ENCODE peak calls at places on chromosome 10, in ten cellular contexts. K is ovary; Q is fibroblast of lung; L is hepatocyte; S is HCT116; G is upper lobe of right lung; J is CD4-positive, alpha-beta T cell; D is neural progenitor cell; U is ascending aorta; O is neuronal stem cell. X is an unnamed sample.

GRCh38 chr10:78464856-78465221 is 431.2 kb downstream of the RPS24 start:
- DNase-seq in K (no peak), Q (no peak), L (no peak), S (no peak), G (no peak), J (no peak), D (no peak), U (no peak), O (no peak), X (no peak)

GRCh38 chr10:114915294-114915693 is 22.7 kb upstream of the TRUB1 start:
- DNase-seq in K (no peak), Q (no peak), L (no peak), S (no peak), G (no peak), J (no peak), D (no peak), U (no peak), O (no peak), X (no peak)

GRCh38 chr10:116771101-116771705 is 28.8 kb upstream of the HSPA12A start:
- DNase-seq in K (peak; percentile 73), Q (peak; percentile 87), L (peak; percentile 72), S (no peak), G (no peak), J (no peak), D (no peak), U (peak; percentile 71), O (no peak), X (peak; percentile 71)

GRCh38 chr10:59593768-59594167 is 115.9 kb downstream of the SLC16A9 start:
- DNase-seq in K (no peak), Q (no peak), L (no peak), S (no peak), G (no peak), J (no peak), D (no peak), U (no peak), O (no peak), X (no peak)

GRCh38 chr10:124903119-124903518 is 38.8 kb upstream of the ZRANB1 start:
- DNase-seq in K (no peak), Q (no peak), L (no peak), S (no peak), G (no peak), J (no peak), D (no peak), U (peak; percentile 86), O (no peak), X (no peak)

GRCh38 chr10:3538850-3539531 is 246.0 kb downstream of the KLF6 start:
- DNase-seq in K (no peak), Q (peak; percentile 92), L (peak; percentile 81), S (no peak), G (no peak), J (no peak), D (peak; percentile 11), U (peak; percentile 92), O (peak; percentile 14), X (peak; percentile 100)

GRCh38 chr10:46253076-46254006 is 33.5 kb upstream of the ANTXRL start:
- DNase-seq in K (no peak), Q (no peak), L (no peak), S (no peak), G (no peak), J (no peak), D (no peak), U (peak; percentile 60), O (no peak), X (no peak)

GRCh38 chr10:21402606-21403083 is 122.8 kb downstream of the SKIDA1 start:
- DNase-seq in K (no peak), Q (peak; percentile 48), L (no peak), S (no peak), G (no peak), J (no peak), D (no peak), U (no peak), O (no peak), X (peak; percentile 45)

GRCh38 chr10:59865101-59865500 is 41.3 kb downstream of the CCDC6 start:
- DNase-seq in K (no peak), Q (peak; percentile 37), L (peak; percentile 13), S (peak; percentile 40), G (no peak), J (no peak), D (peak; percentile 33), U (no peak), O (no peak), X (no peak)

GRCh38 chr10:34235164-34235832 is 579.8 kb downstream of the PARD3 start:
- DNase-seq in K (no peak), Q (peak; percentile 72), L (no peak), S (no peak), G (no peak), J (no peak), D (no peak), U (no peak), O (no peak), X (peak; percentile 90)

GRCh38 chr10:88553116-88553752 is 29.9 kb downstream of the RNLS start:
- DNase-seq in K (peak; percentile 40), Q (peak; percentile 89), L (peak; percentile 74), S (peak; percentile 54), G (no peak), J (peak; percentile 11), D (peak; percentile 61), U (peak; percentile 67), O (peak; percentile 29), X (peak; percentile 68)

GRCh38 chr10:8229153-8229552 is 174.7 kb downstream of the GATA3 start:
- DNase-seq in K (no peak), Q (no peak), L (no peak), S (no peak), G (no peak), J (no peak), D (no peak), U (no peak), O (no peak), X (no peak)

GRCh38 chr10:5094265-5095205 is at the start of gene AKR1C3:
- DNase-seq in K (no peak), Q (peak; percentile 84), L (peak; percentile 54), S (peak; percentile 51), G (no peak), J (no peak), D (no peak), U (no peak), O (no peak), X (peak; percentile 50)

GRCh38 chr10:119542357-119542989 is at the start of gene RGS10:
- DNase-seq in K (peak; percentile 79), Q (peak; percentile 74), L (peak; percentile 59), S (peak; percentile 56), G (peak; percentile 89), J (peak; percentile 75), D (peak; percentile 72), U (peak; percentile 82), O (peak; percentile 41), X (peak; percentile 69)

GRCh38 chr10:107914450-107915276 is 750.2 kb upstream of the SORCS1 start:
- DNase-seq in K (no peak), Q (peak; percentile 15), L (peak; percentile 50), S (no peak), G (peak; percentile 63), J (no peak), D (peak; percentile 75), U (no peak), O (peak; percentile 48), X (no peak)

DNA sequence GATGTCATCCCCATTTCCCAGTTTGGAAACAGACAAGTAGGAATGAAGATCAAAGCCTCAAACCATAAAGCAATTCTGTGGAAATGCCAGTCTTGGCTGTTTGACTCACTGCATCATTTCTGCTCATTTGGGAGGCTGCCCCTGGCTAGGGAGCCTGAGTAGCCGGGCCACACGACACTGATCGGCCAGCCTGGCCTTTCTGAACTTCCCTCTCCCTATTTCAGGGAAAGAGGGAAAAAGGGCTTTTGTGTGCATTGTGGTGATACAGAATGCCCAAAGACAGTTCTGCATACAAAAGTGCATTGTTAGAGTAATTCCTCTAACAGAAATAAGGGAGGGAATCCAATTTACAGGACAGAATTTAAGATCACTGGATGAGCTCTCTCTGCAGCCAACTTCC is 41.7 kb upstream of the OPALIN start:
- DNase-seq in K (no peak), Q (no peak), L (no peak), S (no peak), G (no peak), J (no peak), D (no peak), U (no peak), O (no peak), X (no peak)
- H3K27ac ChIP-seq in K (no peak overlapping the region), Q (no peak overlapping the region), L (no peak overlapping the region), S (no peak overlapping the region), G (no peak overlapping the region), J (no peak overlapping the region), D (no peak overlapping the region), U (no peak overlapping the region), O (no peak overlapping the region), X (no peak overlapping the region)

GRCh38 chr10:92688927-92689662 is 660 bp upstream of the HHEX start:
- DNase-seq in K (peak; percentile 15), Q (peak; percentile 53), L (peak; percentile 34), S (no peak), G (no peak), J (no peak), D (peak; percentile 63), U (peak; percentile 69), O (peak; percentile 29), X (peak; percentile 36)
- H3K27ac ChIP-seq in K (no peak overlapping the region), Q (peak overlapping the region; percentile 46), L (no peak overlapping the region), S (peak overlapping the region; percentile 36), G (peak overlapping the region; percentile 78), J (no peak overlapping the region), D (no peak overlapping the region), U (peak overlapping the region; percentile 54), O (no peak overlapping the region), X (no peak overlapping the region)

DNA sequence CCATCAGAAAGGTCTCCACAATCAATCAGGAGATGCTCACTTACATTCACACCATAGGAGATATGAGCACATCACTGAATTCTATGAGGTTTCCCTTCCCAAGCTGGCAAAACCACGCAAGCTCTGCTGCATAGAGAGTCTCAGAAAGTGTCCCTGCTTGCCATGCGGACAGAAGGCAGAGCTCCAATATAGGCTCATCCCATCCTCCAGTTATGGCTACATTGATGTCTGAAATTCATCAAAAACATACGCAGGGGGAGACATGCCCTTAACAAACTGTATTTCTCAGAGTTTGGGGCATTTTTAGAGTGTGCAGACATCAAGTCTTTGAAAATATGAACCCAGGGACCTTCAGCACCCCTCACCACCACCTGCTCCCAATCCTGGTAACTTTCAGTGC is 2.9 kb downstream of the C10orf90 start:
- DNase-seq in K (no peak), Q (no peak), L (no peak), S (no peak), G (no peak), J (no peak), D (no peak), U (no peak), O (no peak), X (no peak)
- H3K27ac ChIP-seq in K (no peak overlapping the region), Q (no peak overlapping the region), L (no peak overlapping the region), S (no peak overlapping the region), G (no peak overlapping the region), J (no peak overlapping the region), D (no peak overlapping the region), U (no peak overlapping the region), O (no peak overlapping the region), X (no peak overlapping the region)

DNA sequence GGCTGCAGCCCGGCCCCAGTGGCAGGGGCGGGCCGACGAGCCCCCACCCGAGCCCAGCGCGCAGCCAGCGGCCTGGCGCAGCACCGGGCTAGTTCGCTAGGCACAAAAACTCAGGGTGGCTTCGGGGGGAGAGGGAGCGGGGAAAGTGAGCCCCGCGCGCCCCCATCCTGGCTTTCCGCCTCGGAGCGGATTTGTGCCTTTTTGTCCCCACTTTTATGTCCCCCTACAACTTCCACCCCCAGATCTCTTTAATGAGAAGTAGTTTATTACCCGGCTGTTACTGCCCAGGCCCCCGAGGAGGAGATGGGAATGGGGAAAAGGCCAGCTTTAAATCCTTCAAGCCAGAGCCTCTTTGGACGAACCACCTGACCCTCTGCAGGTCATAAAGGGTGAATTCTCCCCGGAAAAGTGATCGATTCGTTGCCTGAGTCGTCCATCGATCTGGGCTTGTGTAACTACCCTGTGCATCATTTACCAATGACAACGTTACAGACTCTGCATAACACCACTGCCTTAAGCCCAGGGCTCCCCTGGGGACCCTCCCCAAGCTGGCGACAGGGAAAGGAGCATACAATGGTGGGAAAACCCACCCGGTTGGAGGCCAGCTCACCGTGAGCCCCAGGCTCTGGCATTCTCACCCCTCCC is 598 bp upstream of the SH3PXD2A start:
- DNase-seq in K (no peak), Q (no peak), L (no peak), S (no peak), G (no peak), J (no peak), D (peak; percentile 49), U (no peak), O (peak; percentile 27), X (no peak)
- H3K27ac ChIP-seq in K (peak overlapping the region; percentile 82), Q (no peak overlapping the region), L (peak overlapping the region; percentile 43), S (no peak overlapping the region), G (no peak overlapping the region), J (no peak overlapping the region), D (no peak overlapping the region), U (peak overlapping the region; percentile 57), O (no peak overlapping the region), X (no peak overlapping the region)

X was measured in astrocyte.